ENCODE peak calls at places on chromosome 18, in five cellular contexts. P, R, W, X and G are unnamed samples.

GRCh38 chr18:58831610-58832009 is 33.1 kb upstream of the ZNF532 start:
- DNase-seq in P (peak; percentile 61), R (no peak), W (no peak), X (peak; percentile 75), G (no peak)

GRCh38 chr18:7601936-7602335 is 34.8 kb downstream of the PTPRM start:
- DNase-seq in P (no peak), R (no peak), W (no peak), X (no peak), G (no peak)

GRCh38 chr18:75208055-75208835 is 694 bp downstream of the PTGR3 start:
- DNase-seq in P (peak; percentile 60), R (peak; percentile 56), W (peak; percentile 48), X (peak; percentile 71), G (peak; percentile 82)

GRCh38 chr18:51897884-51898283 is 442.1 kb upstream of the DCC start:
- DNase-seq in P (peak; percentile 69), R (no peak), W (no peak), X (no peak), G (no peak)

GRCh38 chr18:59180150-59180845 is 39.7 kb upstream of the GRP start:
- DNase-seq in P (peak; percentile 51), R (no peak), W (no peak), X (peak; percentile 61), G (no peak)

GRCh38 chr18:48973731-48974130 is 23.0 kb upstream of the SMAD7 start:
- DNase-seq in P (peak; percentile 68), R (no peak), W (no peak), X (no peak), G (peak; percentile 65)

GRCh38 chr18:55732227-55733106 is 144.5 kb upstream of the TCF4 start:
- DNase-seq in P (no peak), R (no peak), W (no peak), X (peak; percentile 81), G (no peak)

GRCh38 chr18:23191952-23192662 is 56.8 kb downstream of the CABLES1 start:
- DNase-seq in P (peak; percentile 36), R (peak; percentile 35), W (peak; percentile 86), X (peak; percentile 90), G (peak; percentile 34)

GRCh38 chr18:159037-159652 is 788 bp downstream of the USP14 start:
- DNase-seq in P (peak; percentile 30), R (no peak), W (no peak), X (peak; percentile 16), G (peak; percentile 48)

DNA sequence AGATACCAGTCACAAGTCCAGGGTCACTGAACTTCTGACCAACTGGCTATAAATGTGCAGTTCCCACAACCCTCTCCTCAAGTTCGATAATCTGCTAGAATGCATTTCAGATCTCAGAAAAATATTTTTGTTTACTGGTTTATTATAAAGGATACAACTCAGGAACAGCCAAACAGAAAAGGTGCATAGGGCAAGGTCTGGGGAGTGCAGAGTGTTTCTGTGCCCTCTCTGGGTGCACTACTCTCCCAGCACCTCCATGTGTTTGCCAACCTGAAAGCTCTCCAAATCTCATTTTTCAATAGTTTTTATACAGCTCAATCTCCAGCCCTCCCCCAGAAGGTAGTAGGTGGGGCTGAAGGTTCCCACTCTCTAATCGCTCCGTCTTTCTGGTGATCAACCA is 85.2 kb downstream of the SKA1 start:
- DNase-seq in P (no peak), R (no peak), W (no peak), X (no peak), G (no peak)
- TF ChIP-seq CTCF in P (no peak), R (no peak), W (no peak), X (no peak), G (no peak)

GRCh38 chr18:14974576-14974975 is 226.6 kb downstream of the ANKRD30B start:
- DNase-seq in P (peak; percentile 75), R (no peak), W (no peak), X (no peak), G (no peak)

GRCh38 chr18:14974088-14974487 is 226.1 kb downstream of the ANKRD30B start:
- DNase-seq in P (peak; percentile 16), R (no peak), W (no peak), X (no peak), G (no peak)

GRCh38 chr18:14970027-14970426 is 222.1 kb downstream of the ANKRD30B start:
- DNase-seq in P (peak; percentile 21), R (no peak), W (no peak), X (no peak), G (no peak)

GRCh38 chr18:14969507-14969906 is 221.5 kb downstream of the ANKRD30B start:
- DNase-seq in P (no peak), R (no peak), W (no peak), X (no peak), G (no peak)

GRCh38 chr18:14971461-14972185 is 223.7 kb downstream of the ANKRD30B start:
- DNase-seq in P (peak; percentile 56), R (no peak), W (no peak), X (no peak), G (no peak)
- H3K9me3 ChIP-seq in P (peaks cover 8% of the 10 kb centered on the region), R (no peaks in the 10 kb centered on the region), W (no peaks in the 10 kb centered on the region), X (no peaks in the 10 kb centered on the region), G (peaks cover 49% of the 10 kb centered on the region)

DNA sequence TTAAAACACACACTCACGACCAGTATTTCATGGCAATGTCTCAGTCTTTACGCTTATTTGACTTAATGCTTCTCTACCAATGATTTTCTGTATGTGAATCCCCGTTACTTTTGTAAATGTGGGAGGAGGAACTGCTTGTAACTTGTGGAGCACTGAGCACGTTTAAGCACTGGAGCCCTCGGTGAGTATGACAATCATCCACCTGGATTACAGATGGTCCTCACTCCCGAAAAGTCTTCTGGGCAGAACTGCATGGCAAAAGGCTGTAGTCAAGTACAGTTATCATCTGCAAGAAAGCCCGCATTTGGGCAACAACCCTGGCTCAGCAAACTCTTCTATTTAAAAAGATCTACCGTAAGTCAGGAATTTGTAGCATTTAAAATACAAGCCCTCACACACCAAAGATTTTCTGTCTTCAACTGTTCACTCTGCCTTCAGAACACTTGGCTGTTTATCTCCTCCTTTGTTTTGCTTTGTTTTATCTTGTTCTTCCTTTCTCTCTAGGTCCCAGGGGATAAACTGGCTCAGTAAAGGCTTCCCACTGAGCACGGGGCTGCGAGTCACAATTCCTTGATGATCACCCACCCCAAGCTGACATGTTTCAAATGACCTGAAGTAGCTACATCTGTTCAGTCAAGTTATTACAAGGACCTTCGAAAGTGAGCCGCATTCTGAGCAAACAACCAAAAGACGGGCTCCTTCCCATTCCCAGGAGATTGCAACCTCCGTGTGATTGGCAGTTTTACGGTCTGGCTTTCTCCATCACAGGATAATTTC is 102.2 kb downstream of the DLGAP1 start:
- DNase-seq in P (no peak), R (no peak), W (no peak), X (no peak), G (peak; percentile 70)
- H3K4me3 ChIP-seq in P (no peak overlapping the region), R (no peak overlapping the region), W (no peak overlapping the region), X (no peak overlapping the region), G (peak overlapping the region; percentile 27)

DNA sequence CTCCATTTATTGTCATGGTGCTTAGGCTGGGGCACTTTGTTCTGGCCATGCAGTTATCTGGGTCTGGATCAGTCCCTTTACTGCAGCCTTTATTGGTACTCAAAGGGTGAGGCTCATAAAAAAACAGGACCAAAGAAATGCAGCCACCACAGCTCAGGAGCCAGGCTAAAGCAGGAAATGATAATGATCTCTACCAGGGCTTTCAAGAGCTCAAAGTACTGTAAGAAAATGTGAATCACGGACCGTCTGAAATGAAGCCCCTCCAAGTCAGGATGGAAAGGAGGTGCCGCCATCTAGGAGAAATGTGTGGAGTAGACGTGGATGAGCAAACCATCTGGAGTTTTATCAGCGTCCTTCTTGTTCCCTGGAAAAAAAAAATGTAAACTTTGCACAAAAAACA is 162.4 kb upstream of the ZNF516 start:
- DNase-seq in P (no peak), R (no peak), W (no peak), X (peak; percentile 11), G (no peak)
- TF ChIP-seq CTCF in P (no peak), R (no peak), W (no peak), X (no peak), G (peak; percentile 46)